ENCODE peak calls at places on chromosomes 1 and 21, in four cellular contexts. One of them, this sample, is unnamed.

GRCh38 chr1:179090522-179090921 is 8.7 kb downstream of the TOR3A start:
- DNase-seq in COR-L47: no peak
- DNase-seq in heart right ventricle: peak
- DNase-seq in glutamatergic neuron: no peak
- DNase-seq in this sample: no peak

GRCh38 chr1:170663441-170664282 is at the start of gene PRRX1:
- DNase-seq in heart right ventricle: peak
- DNase-seq in glutamatergic neuron: no peak
- DNase-seq in COR-L47: no peak
- DNase-seq in this sample: no peak

GRCh38 chr1:227786673-227787512 is 28.6 kb upstream of the PRSS38 start:
- DNase-seq in COR-L47: no peak
- DNase-seq in glutamatergic neuron: no peak
- DNase-seq in heart right ventricle: no peak
- DNase-seq in this sample: no peak

GRCh38 chr21:32886339-32886738 is 114.8 kb upstream of the PAXBP1 start:
- DNase-seq in glutamatergic neuron: no peak
- DNase-seq in heart right ventricle: no peak
- DNase-seq in COR-L47: no peak
- DNase-seq in this sample: no peak

GRCh38 chr1:75083848-75084514 is 50.2 kb upstream of the LHX8 start:
- DNase-seq in glutamatergic neuron: no peak
- DNase-seq in heart right ventricle: no peak
- DNase-seq in COR-L47: no peak
- DNase-seq in this sample: no peak

GRCh38 chr1:31562707-31563360 is 13.5 kb upstream of the TINAGL1 start:
- DNase-seq in heart right ventricle: no peak
- DNase-seq in glutamatergic neuron: no peak
- DNase-seq in COR-L47: no peak
- DNase-seq in this sample: no peak

GRCh38 chr1:244460195-244460594 is 878 bp upstream of the CATSPERE start:
- DNase-seq in COR-L47: no peak
- DNase-seq in glutamatergic neuron: no peak
- DNase-seq in heart right ventricle: no peak
- DNase-seq in this sample: no peak

GRCh38 chr1:5915587-5916571 is 76.3 kb downstream of the NPHP4 start:
- DNase-seq in COR-L47: peak
- DNase-seq in glutamatergic neuron: no peak
- DNase-seq in heart right ventricle: no peak
- DNase-seq in this sample: no peak

GRCh38 chr1:216223521-216223920 is 199.7 kb downstream of the USH2A start:
- DNase-seq in glutamatergic neuron: no peak
- DNase-seq in COR-L47: no peak
- DNase-seq in heart right ventricle: no peak
- DNase-seq in this sample: no peak

GRCh38 chr1:3061981-3062615 is 6.9 kb upstream of the PRDM16 start:
- DNase-seq in heart right ventricle: no peak
- DNase-seq in COR-L47: no peak
- DNase-seq in glutamatergic neuron: no peak
- DNase-seq in this sample: no peak

GRCh38 chr1:205032512-205032911 is 10.5 kb upstream of the CNTN2 start:
- DNase-seq in glutamatergic neuron: no peak
- DNase-seq in COR-L47: no peak
- DNase-seq in heart right ventricle: no peak
- DNase-seq in this sample: no peak

GRCh38 chr1:67431156-67431765 is 1.1 kb upstream of the SERBP1 start:
- DNase-seq in COR-L47: no peak
- DNase-seq in heart right ventricle: no peak
- DNase-seq in glutamatergic neuron: no peak
- DNase-seq in this sample: no peak